ENCODE peak calls at places on chromosomes 7 and 10, in ten cellular contexts. R is AG04449, I is gastrocnemius medialis, B is fibroblast of lung, H is RWPE1, V is endothelial cell, D is cardiac fibroblast, X is heart right ventricle, U is suprapubic skin, N is glutamatergic neuron. F is an unnamed sample.

GRCh38 chr7:152924826-152925411 is 165.4 kb downstream of the ACTR3B start:
- DNase-seq in R (no peak), I (no peak), B (no peak), H (no peak), V (peak; percentile 19), D (no peak), X (no peak), U (no peak), N (no peak), F (no peak)

GRCh38 chr10:34078798-34079470 is 736.2 kb downstream of the PARD3 start:
- DNase-seq in R (no peak), I (no peak), B (peak; percentile 36), H (no peak), V (no peak), D (peak; percentile 93), X (peak; percentile 60), U (no peak), N (no peak), F (no peak)

GRCh38 chr7:128006550-128007292 is 24.5 kb downstream of the LRRC4 start:
- DNase-seq in R (no peak), I (no peak), B (no peak), H (no peak), V (no peak), D (no peak), X (no peak), U (no peak), N (no peak), F (no peak)

GRCh38 chr10:71638577-71639411 is 80.8 kb downstream of the C10orf105 start:
- DNase-seq in R (no peak), I (no peak), B (no peak), H (no peak), V (no peak), D (no peak), X (no peak), U (no peak), N (peak; percentile 31), F (no peak)

GRCh38 chr10:31134303-31134928 is 102.8 kb upstream of the ZNF438 start:
- DNase-seq in R (no peak), I (no peak), B (peak; percentile 63), H (peak; percentile 22), V (peak; percentile 36), D (peak; percentile 83), X (peak; percentile 72), U (no peak), N (no peak), F (peak; percentile 72)

GRCh38 chr10:97683556-97684357 is 3.3 kb downstream of the AVPI1 start:
- DNase-seq in R (no peak), I (no peak), B (peak; percentile 66), H (no peak), V (no peak), D (peak; percentile 41), X (no peak), U (no peak), N (no peak), F (no peak)

GRCh38 chr10:86790394-86790793 is 34.0 kb downstream of the BMPR1A start:
- DNase-seq in R (no peak), I (no peak), B (no peak), H (no peak), V (no peak), D (no peak), X (no peak), U (no peak), N (no peak), F (no peak)

GRCh38 chr7:13067036-13067435 is 379.6 kb downstream of the ARL4A start:
- DNase-seq in R (no peak), I (no peak), B (no peak), H (no peak), V (no peak), D (no peak), X (no peak), U (no peak), N (peak; percentile 25), F (no peak)

GRCh38 chr7:11552676-11553075 is 279.3 kb downstream of the THSD7A start:
- DNase-seq in R (no peak), I (no peak), B (no peak), H (no peak), V (no peak), D (no peak), X (no peak), U (no peak), N (no peak), F (no peak)

DNA sequence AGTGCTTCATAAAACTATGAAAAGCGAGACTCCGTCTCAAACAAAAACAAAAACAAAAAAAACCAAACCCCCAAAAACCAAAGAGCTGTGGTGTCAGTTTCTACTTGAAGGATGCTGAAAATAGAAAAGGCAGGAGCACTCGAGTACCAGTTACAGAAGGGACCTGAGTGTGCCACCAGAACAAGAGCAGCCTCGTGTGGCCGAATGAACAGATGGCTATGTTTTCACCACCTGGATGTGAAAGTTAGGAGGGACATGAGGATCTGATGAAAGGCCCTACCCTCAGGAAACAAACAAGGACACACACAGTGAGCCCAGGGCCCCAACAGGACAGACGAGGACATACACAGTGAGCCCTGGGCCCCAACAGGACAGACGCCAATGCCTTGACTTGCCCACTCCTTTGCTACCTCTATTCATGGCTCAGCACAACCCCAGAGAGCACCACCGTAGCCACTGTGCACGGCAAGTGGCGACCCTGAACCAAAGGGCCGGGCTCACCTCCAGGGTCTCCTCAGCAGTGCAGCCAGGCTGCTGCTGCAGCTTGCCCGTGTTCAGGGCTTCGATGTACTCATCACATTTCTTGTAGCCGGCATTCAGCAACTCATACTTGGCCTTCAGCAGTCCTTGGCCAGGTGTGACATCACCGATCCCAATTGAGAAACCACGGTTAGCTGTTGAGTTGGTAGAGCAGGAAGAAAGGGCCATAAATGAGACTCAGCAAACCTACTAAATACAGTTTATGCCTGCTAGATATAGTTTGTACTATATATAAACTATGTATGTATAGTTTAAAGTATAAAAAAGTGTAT is 24.9 kb downstream of the POLR3A start:
- DNase-seq in R (no peak), I (peak; percentile 46), B (no peak), H (no peak), V (no peak), D (no peak), X (no peak), U (no peak), N (no peak), F (no peak)
- TF ChIP-seq CTCF in R (no peak), I (peak; percentile 45), B (no peak), H (no peak), V (no peak), D (no peak), X (peak; percentile 58), U (no peak), N (no peak), F (peak; percentile 18)

DNA sequence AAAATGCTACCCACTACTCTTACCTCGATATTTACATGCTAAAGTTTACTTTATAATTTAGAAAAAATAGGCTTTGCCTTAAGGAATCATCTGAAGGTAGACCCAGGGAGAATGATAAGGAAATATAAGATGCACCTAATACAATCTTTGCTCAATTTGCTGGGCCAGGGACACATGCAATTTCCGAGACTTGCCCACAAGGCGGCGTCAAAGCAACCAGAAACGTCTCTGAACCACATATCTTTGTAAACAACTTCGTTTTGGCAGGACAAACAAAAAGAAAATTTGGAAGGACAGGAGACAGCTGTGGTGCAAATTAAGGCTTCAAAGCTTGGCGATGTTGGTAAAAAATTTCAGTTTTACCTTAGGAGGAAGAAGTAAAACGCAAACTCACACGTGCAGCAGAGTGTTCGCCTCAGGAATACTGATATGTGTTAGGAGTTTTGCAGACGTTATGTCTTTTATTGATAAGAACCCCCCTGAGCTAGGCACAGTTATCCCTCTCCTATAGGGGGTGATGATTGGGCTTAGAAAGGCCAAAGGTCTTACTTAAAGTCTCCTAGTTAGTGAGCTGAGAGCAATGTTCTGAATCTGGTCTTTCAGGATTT is 134.3 kb downstream of the PRKCQ start:
- DNase-seq in R (no peak), I (peak; percentile 41), B (peak; percentile 49), H (peak; percentile 36), V (peak; percentile 49), D (peak; percentile 43), X (peak; percentile 35), U (no peak), N (peak; percentile 60), F (no peak)
- TF ChIP-seq CTCF in R (peak; percentile 55), I (peak; percentile 65), B (peak; percentile 69), H (peak; percentile 82), V (peak; percentile 50), D (peak; percentile 45), X (peak; percentile 65), U (peak; percentile 30), N (peak; percentile 35), F (peak; percentile 76)

GRCh38 chr7:19117870-19118608 is 603 bp upstream of the TWIST1 start:
- DNase-seq in R (no peak), I (no peak), B (no peak), H (no peak), V (peak; percentile 21), D (peak; percentile 37), X (peak; percentile 17), U (no peak), N (no peak), F (no peak)

GRCh38 chr7:19118896-19119301 is 1.5 kb upstream of the TWIST1 start:
- DNase-seq in R (no peak), I (no peak), B (no peak), H (no peak), V (peak; percentile 41), D (no peak), X (peak; percentile 18), U (no peak), N (peak; percentile 63), F (no peak)

GRCh38 chr7:19119901-19120486 is 2.6 kb upstream of the TWIST1 start:
- DNase-seq in R (no peak), I (no peak), B (no peak), H (no peak), V (peak; percentile 8), D (no peak), X (no peak), U (no peak), N (no peak), F (no peak)

GRCh38 chr7:19119372-19119771 is 1.9 kb upstream of the TWIST1 start:
- DNase-seq in R (no peak), I (no peak), B (no peak), H (no peak), V (no peak), D (no peak), X (no peak), U (no peak), N (no peak), F (no peak)

DNA sequence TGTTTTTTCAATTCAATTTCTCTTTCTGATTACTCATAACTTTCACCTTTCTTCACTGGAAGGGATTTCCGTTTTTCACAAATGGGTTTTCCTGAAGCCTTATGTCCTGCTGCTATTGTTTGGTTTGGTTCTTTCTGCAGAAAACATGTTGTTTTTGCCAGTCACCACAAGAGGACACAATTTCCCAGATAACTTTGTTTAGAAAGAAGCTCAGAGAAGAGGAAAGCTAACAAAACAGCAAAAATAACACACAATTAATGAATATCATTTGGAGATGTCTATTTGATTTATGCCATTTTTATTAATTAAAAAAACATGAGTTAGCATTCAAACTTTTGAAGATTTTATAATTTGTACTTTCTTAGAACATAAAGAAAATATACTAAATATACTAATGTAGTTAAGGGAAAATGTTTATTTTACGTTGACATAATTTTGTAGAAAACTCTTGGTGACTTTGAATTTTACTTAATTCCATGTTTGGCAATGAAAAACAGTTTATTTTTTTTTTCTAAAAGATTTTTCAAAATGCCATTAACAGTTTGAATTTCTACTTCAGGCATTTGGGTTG is 4.7 kb upstream of the TWIST1 start:
- DNase-seq in R (no peak), I (no peak), B (peak; percentile 75), H (no peak), V (no peak), D (peak; percentile 85), X (no peak), U (no peak), N (no peak), F (no peak)
- TF ChIP-seq CTCF in R (peak; percentile 67), I (peak; percentile 28), B (peak; percentile 79), H (peak; percentile 98), V (peak; percentile 77), D (peak; percentile 86), X (peak; percentile 66), U (peak; percentile 24), N (peak; percentile 70), F (peak; percentile 85)

GRCh38 chr7:39624935-39625694 is 1.7 kb downstream of the RALA start:
- DNase-seq in R (no peak), I (no peak), B (peak; percentile 89), H (no peak), V (no peak), D (peak; percentile 64), X (no peak), U (no peak), N (no peak), F (no peak)
- TF ChIP-seq CTCF in R (no peak), I (no peak), B (no peak), H (no peak), V (no peak), D (no peak), X (no peak), U (no peak), N (no peak), F (no peak)